ENCODE peak calls at places on chromosomes 12 and 14, in five cellular contexts. X, H, O, A and K are unnamed samples.

GRCh38 chr12:107660230-107660629 is 25.4 kb upstream of the PWP1 start:
- DNase-seq in X (peak), H (no peak), A (no peak), O (no peak), K (no peak)

GRCh38 chr12:120358412-120359158 is 10.4 kb downstream of the MSI1 start:
- DNase-seq in X (no peak), H (no peak), A (peak), O (no peak), K (no peak)

GRCh38 chr12:2058837-2059236 is 6.0 kb downstream of the CACNA1C start:
- DNase-seq in X (no peak), O (no peak), A (peak), H (no peak), K (no peak)

GRCh38 chr12:130651188-130651587 is 64.9 kb downstream of the RIMBP2 start:
- DNase-seq in A (no peak), X (no peak), H (peak), O (no peak), K (no peak)

GRCh38 chr14:24817638-24818053 is 183.7 kb upstream of the GZMB start:
- DNase-seq in H (no peak), O (no peak), A (peak), X (no peak), K (no peak)

GRCh38 chr14:66117600-66117999 is 368.6 kb upstream of the CCDC196 start:
- DNase-seq in O (no peak), H (no peak), A (no peak), X (peak), K (no peak)

GRCh38 chr12:131089526-131090253 is 136.0 kb downstream of the ADGRD1 start:
- DNase-seq in A (peak), H (peak), X (no peak), O (no peak), K (peak)

GRCh38 chr12:76080729-76081415 is 3.6 kb downstream of the NAP1L1 start:
- DNase-seq in O (no peak), X (no peak), A (peak), H (no peak), K (no peak)

GRCh38 chr12:78562358-78563205 is 302.0 kb upstream of the SYT1 start:
- DNase-seq in H (no peak), X (peak), O (no peak), A (no peak), K (no peak)

GRCh38 chr12:95173392-95174251 is 43.6 kb downstream of the FGD6 start:
- DNase-seq in A (no peak), H (peak), X (peak), O (peak), K (peak)

GRCh38 chr12:2963154-2963759 is 4.1 kb downstream of the TEAD4 start:
- DNase-seq in O (no peak), X (no peak), H (no peak), A (peak), K (no peak)

GRCh38 chr14:87829543-87829942 is 163.4 kb downstream of the GALC start:
- DNase-seq in X (no peak), A (no peak), O (no peak), H (no peak), K (no peak)

GRCh38 chr12:13208533-13209278 is 12.2 kb downstream of the EMP1 start:
- DNase-seq in O (no peak), X (peak), A (peak), H (no peak), K (no peak)

GRCh38 chr12:47742253-47742825 is 16.3 kb downstream of the RAPGEF3 start:
- DNase-seq in O (no peak), A (peak), H (no peak), X (peak), K (peak)

GRCh38 chr12:103645202-103645601 is 58.1 kb downstream of the STAB2 start:
- DNase-seq in X (no peak), A (no peak), O (no peak), H (no peak), K (no peak)

GRCh38 chr12:57069522-57069921 is 9.1 kb downstream of the NEMP1 start:
- DNase-seq in H (peak), A (peak), O (peak), X (peak), K (no peak)

GRCh38 chr14:64673748-64674147 is 30.5 kb upstream of the PLEKHG3 start:
- DNase-seq in O (no peak), H (no peak), X (peak), A (no peak), K (no peak)

GRCh38 chr12:6204533-6205143 is 4.4 kb downstream of the CD9 start:
- DNase-seq in A (no peak), X (peak), H (no peak), O (no peak), K (no peak)

GRCh38 chr12:46065412-46066166 is 75.2 kb upstream of the SCAF11 start:
- DNase-seq in O (no peak), H (no peak), A (no peak), X (no peak), K (no peak)

GRCh38 chr14:37318938-37319337 is 121.2 kb downstream of the MIPOL1 start:
- DNase-seq in H (no peak), X (peak), O (no peak), A (no peak), K (no peak)

GRCh38 chr12:28497889-28498411 is 307.7 kb downstream of the CCDC91 start:
- DNase-seq in X (peak), O (no peak), H (no peak), A (no peak), K (no peak)

GRCh38 chr12:131552167-131552863 is 158.6 kb upstream of the SFSWAP start:
- DNase-seq in O (no peak), A (no peak), X (no peak), H (no peak), K (no peak)

GRCh38 chr14:78836777-78837176 is 666.6 kb downstream of the NRXN3 start:
- DNase-seq in O (no peak), X (peak), H (no peak), A (peak), K (peak)

GRCh38 chr12:49298160-49298559 is 3.2 kb downstream of the PRPH start:
- DNase-seq in O (no peak), H (peak), A (no peak), X (no peak), K (no peak)

GRCh38 chr14:97270308-97270707 is 473.1 kb downstream of the VRK1 start:
- DNase-seq in H (no peak), X (peak), A (no peak), O (no peak), K (no peak)

GRCh38 chr14:55446127-55446736 is 5.8 kb upstream of the TBPL2 start:
- DNase-seq in X (peak), A (peak), H (peak), O (peak), K (peak)

GRCh38 chr12:109018276-109018675 is 2.6 kb downstream of the SVOP start:
- DNase-seq in A (no peak), H (no peak), O (no peak), X (no peak), K (no peak)

GRCh38 chr14:66468778-66469367 is 17.3 kb upstream of the CCDC196 start:
- DNase-seq in A (no peak), X (no peak), H (no peak), O (no peak), K (no peak)

DNA sequence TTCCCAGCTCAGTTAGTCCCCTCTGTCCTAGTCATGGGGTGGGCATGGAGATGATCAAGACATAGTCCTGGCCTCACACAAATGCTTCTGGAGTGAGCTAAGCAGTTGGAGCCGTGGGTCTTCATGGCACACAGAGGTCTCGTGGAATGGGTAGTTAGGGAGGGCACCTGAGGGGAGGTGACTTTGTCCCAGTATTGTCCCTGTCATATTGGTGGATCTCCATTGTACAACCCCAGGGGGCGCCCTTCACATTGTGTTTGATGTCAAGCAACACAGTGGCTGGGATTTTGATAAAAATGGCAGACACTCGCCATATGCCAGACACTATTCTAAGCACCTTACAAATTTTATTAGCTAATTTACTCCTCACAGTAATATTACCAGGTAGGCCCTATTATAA is 175.4 kb upstream of the LHX5 start:
- DNase-seq in O (no peak), X (peak), H (no peak), A (peak), K (no peak)
- TF ChIP-seq CTCF in O (peak), X (no peak), H (no peak), A (peak), K (no peak)

GRCh38 chr14:71286126-71286525 is 378.9 kb downstream of the PCNX1 start:
- DNase-seq in X (no peak), A (no peak), O (no peak), H (no peak), K (no peak)

GRCh38 chr14:71289536-71289935 is 382.3 kb downstream of the PCNX1 start:
- DNase-seq in X (no peak), H (no peak), O (no peak), A (no peak), K (peak)

GRCh38 chr14:71287567-71287966 is 380.3 kb downstream of the PCNX1 start:
- DNase-seq in A (no peak), O (no peak), X (no peak), H (no peak), K (no peak)

GRCh38 chr14:71290301-71290700 is 383.0 kb downstream of the PCNX1 start:
- DNase-seq in X (no peak), H (no peak), A (no peak), O (no peak), K (no peak)

GRCh38 chr14:71290960-71291466 is 383.8 kb downstream of the PCNX1 start:
- DNase-seq in O (peak), H (no peak), A (no peak), X (peak), K (no peak)
- TF ChIP-seq CTCF in O (no peak), H (no peak), A (no peak), X (no peak), K (no peak)

GRCh38 chr14:59188461-59189280 is at the start of gene DAAM1:
- DNase-seq in O (peak), X (peak), H (peak), A (peak), K (peak)

GRCh38 chr14:59189822-59190368 is 1.4 kb downstream of the DAAM1 start:
- DNase-seq in H (peak), A (peak), O (peak), X (peak), K (peak)

GRCh38 chr14:59189281-59189821 is 884 bp downstream of the DAAM1 start:
- DNase-seq in A (peak), X (peak), O (no peak), H (no peak), K (no peak)

GRCh38 chr14:59187802-59188460 is 536 bp upstream of the DAAM1 start:
- DNase-seq in H (peak), X (no peak), O (no peak), A (no peak), K (peak)

GRCh38 chr14:59190372-59190771 is 1.9 kb downstream of the DAAM1 start:
- DNase-seq in A (peak), O (no peak), H (no peak), X (no peak), K (peak)
- TF ChIP-seq CTCF in A (peak), O (peak), H (no peak), X (no peak), K (no peak)

DNA sequence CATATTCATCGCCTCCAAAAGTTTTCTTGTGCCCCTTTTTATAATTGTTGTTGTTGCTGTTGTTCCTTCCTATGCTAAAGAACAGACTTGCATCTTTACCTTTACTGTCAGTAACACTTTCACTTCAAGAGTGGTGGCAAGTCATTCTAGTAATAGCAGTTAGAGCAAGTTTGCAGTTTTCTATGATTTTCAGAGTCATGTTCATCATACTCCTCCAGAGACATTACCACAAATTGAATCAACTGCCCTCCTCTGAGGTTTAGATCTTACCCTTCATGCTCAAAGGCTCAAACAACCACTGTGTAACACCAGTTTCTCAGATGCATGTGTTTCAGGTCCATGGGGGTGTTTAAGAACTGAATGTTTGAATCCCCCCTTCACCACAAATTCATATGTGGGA is 763.4 kb downstream of the LRFN5 start:
- DNase-seq in X (no peak), H (no peak), O (no peak), A (no peak), K (no peak)
- TF ChIP-seq CTCF in X (no peak), H (no peak), O (no peak), A (no peak), K (no peak)

GRCh38 chr14:98932436-98933325 is 339.3 kb downstream of the BCL11B start:
- DNase-seq in O (no peak), A (no peak), H (peak), X (no peak), K (no peak)

GRCh38 chr14:98931126-98931525 is 340.9 kb downstream of the BCL11B start:
- DNase-seq in A (no peak), H (peak), X (no peak), O (no peak), K (no peak)

GRCh38 chr14:98928418-98928817 is 343.6 kb downstream of the BCL11B start:
- DNase-seq in H (peak), X (no peak), A (peak), O (no peak), K (no peak)

GRCh38 chr14:98935921-98936320 is 336.1 kb downstream of the BCL11B start:
- DNase-seq in A (peak), H (peak), O (no peak), X (no peak), K (peak)

DNA sequence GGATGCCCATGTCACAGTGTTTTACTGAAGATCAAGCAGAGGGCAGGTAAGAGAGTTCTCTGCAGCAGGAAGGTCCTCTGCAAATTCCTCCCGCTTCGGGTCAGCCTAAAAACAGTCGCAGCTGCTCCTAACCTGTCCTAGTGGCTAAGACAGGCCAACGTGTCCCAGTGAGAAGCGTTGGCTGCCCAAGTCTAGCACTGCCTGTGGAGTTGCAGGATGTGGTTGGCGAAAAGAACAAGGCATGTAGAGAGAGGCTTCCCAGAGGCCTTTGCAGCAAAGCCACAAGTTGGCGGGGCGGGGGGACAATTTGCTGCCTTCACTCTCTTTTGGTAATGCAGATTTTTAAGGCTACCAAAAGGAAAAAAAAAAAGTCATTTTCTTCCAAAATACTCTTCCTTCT is 340.1 kb downstream of the BCL11B start:
- DNase-seq in H (peak), X (no peak), A (no peak), O (no peak), K (no peak)
- TF ChIP-seq CTCF in H (no peak), X (no peak), A (no peak), O (no peak), K (no peak)